ENCODE peak calls at places on chromosomes 16 and 17, in seven cellular contexts. One of them, this sample, is unnamed.

GRCh38 chr16:48720266-48720665 is 110.3 kb upstream of the N4BP1 start:
- DNase-seq in T-helper 1 cell: no peak
- DNase-seq in HTR-8/SVneo: no peak
- DNase-seq in left cardiac atrium: no peak
- DNase-seq in CD8-positive, alpha-beta memory T cell: no peak
- DNase-seq in immature natural killer cell: no peak
- DNase-seq in AG09319: no peak
- DNase-seq in this sample: peak

GRCh38 chr17:66287911-66288310 is 14.5 kb upstream of the PRKCA start:
- DNase-seq in T-helper 1 cell: no peak
- DNase-seq in HTR-8/SVneo: no peak
- DNase-seq in left cardiac atrium: no peak
- DNase-seq in CD8-positive, alpha-beta memory T cell: no peak
- DNase-seq in immature natural killer cell: no peak
- DNase-seq in AG09319: no peak
- DNase-seq in this sample: no peak

GRCh38 chr17:76585649-76586593 is at the start of gene ST6GALNAC2:
- DNase-seq in T-helper 1 cell: peak
- DNase-seq in HTR-8/SVneo: peak
- DNase-seq in left cardiac atrium: peak
- DNase-seq in CD8-positive, alpha-beta memory T cell: peak
- DNase-seq in immature natural killer cell: peak
- DNase-seq in AG09319: no peak
- DNase-seq in this sample: no peak

GRCh38 chr17:28071891-28072606 is 29.6 kb downstream of the NLK start:
- DNase-seq in T-helper 1 cell: no peak
- DNase-seq in HTR-8/SVneo: no peak
- DNase-seq in left cardiac atrium: no peak
- DNase-seq in CD8-positive, alpha-beta memory T cell: no peak
- DNase-seq in immature natural killer cell: peak
- DNase-seq in AG09319: no peak
- DNase-seq in this sample: no peak

GRCh38 chr16:54411555-54411954 is 125.0 kb upstream of the IRX3 start:
- DNase-seq in T-helper 1 cell: no peak
- DNase-seq in HTR-8/SVneo: no peak
- DNase-seq in left cardiac atrium: peak
- DNase-seq in CD8-positive, alpha-beta memory T cell: no peak
- DNase-seq in immature natural killer cell: no peak
- DNase-seq in AG09319: no peak
- DNase-seq in this sample: no peak

GRCh38 chr17:7219812-7220592 is at the start of the genes ACADVL and DLG4:
- DNase-seq in T-helper 1 cell: peak
- DNase-seq in HTR-8/SVneo: peak
- DNase-seq in left cardiac atrium: peak
- DNase-seq in CD8-positive, alpha-beta memory T cell: peak
- DNase-seq in immature natural killer cell: peak
- DNase-seq in AG09319: peak
- DNase-seq in this sample: peak

GRCh38 chr16:81551141-81551808 is 106.7 kb downstream of the CMIP start:
- DNase-seq in T-helper 1 cell: no peak
- DNase-seq in HTR-8/SVneo: peak
- DNase-seq in left cardiac atrium: no peak
- DNase-seq in CD8-positive, alpha-beta memory T cell: no peak
- DNase-seq in immature natural killer cell: no peak
- DNase-seq in AG09319: no peak
- DNase-seq in this sample: peak

GRCh38 chr16:15770512-15770911 is 86.3 kb downstream of the MYH11 start:
- DNase-seq in T-helper 1 cell: no peak
- DNase-seq in HTR-8/SVneo: no peak
- DNase-seq in left cardiac atrium: no peak
- DNase-seq in CD8-positive, alpha-beta memory T cell: no peak
- DNase-seq in immature natural killer cell: no peak
- DNase-seq in AG09319: no peak
- DNase-seq in this sample: no peak

GRCh38 chr16:59783191-59783590 is 1049.1 kb upstream of the GOT2 start:
- DNase-seq in T-helper 1 cell: no peak
- DNase-seq in HTR-8/SVneo: no peak
- DNase-seq in left cardiac atrium: no peak
- DNase-seq in CD8-positive, alpha-beta memory T cell: no peak
- DNase-seq in immature natural killer cell: no peak
- DNase-seq in AG09319: no peak
- DNase-seq in this sample: no peak

GRCh38 chr17:7283471-7284216 is 2.1 kb downstream of the SLC2A4 start:
- DNase-seq in T-helper 1 cell: no peak
- DNase-seq in HTR-8/SVneo: no peak
- DNase-seq in left cardiac atrium: no peak
- DNase-seq in CD8-positive, alpha-beta memory T cell: no peak
- DNase-seq in immature natural killer cell: no peak
- DNase-seq in AG09319: no peak
- DNase-seq in this sample: no peak

GRCh38 chr16:86029131-86029741 is 130.3 kb downstream of the IRF8 start:
- DNase-seq in T-helper 1 cell: no peak
- DNase-seq in HTR-8/SVneo: no peak
- DNase-seq in left cardiac atrium: peak
- DNase-seq in CD8-positive, alpha-beta memory T cell: no peak
- DNase-seq in immature natural killer cell: no peak
- DNase-seq in AG09319: peak
- DNase-seq in this sample: peak

GRCh38 chr16:81774348-81774747 is 4.7 kb upstream of the PLCG2 start:
- DNase-seq in T-helper 1 cell: no peak
- DNase-seq in HTR-8/SVneo: no peak
- DNase-seq in left cardiac atrium: peak
- DNase-seq in CD8-positive, alpha-beta memory T cell: no peak
- DNase-seq in immature natural killer cell: no peak
- DNase-seq in AG09319: no peak
- DNase-seq in this sample: no peak

GRCh38 chr17:46837521-46837920 is 13.9 kb upstream of the WNT9B start:
- DNase-seq in T-helper 1 cell: no peak
- DNase-seq in HTR-8/SVneo: no peak
- DNase-seq in left cardiac atrium: no peak
- DNase-seq in CD8-positive, alpha-beta memory T cell: no peak
- DNase-seq in immature natural killer cell: no peak
- DNase-seq in AG09319: no peak
- DNase-seq in this sample: no peak

GRCh38 chr17:74161501-74161850 is 42.0 kb upstream of the RPL38 start:
- DNase-seq in T-helper 1 cell: no peak
- DNase-seq in HTR-8/SVneo: no peak
- DNase-seq in left cardiac atrium: no peak
- DNase-seq in CD8-positive, alpha-beta memory T cell: no peak
- DNase-seq in immature natural killer cell: no peak
- DNase-seq in AG09319: no peak
- DNase-seq in this sample: no peak

GRCh38 chr17:28711723-28712036 is at the start of gene PROCA1:
- DNase-seq in T-helper 1 cell: peak
- DNase-seq in HTR-8/SVneo: no peak
- DNase-seq in left cardiac atrium: no peak
- DNase-seq in CD8-positive, alpha-beta memory T cell: no peak
- DNase-seq in immature natural killer cell: no peak
- DNase-seq in AG09319: no peak
- DNase-seq in this sample: no peak

GRCh38 chr16:72987480-72987901 is 60.4 kb downstream of the ZFHX3 start:
- DNase-seq in T-helper 1 cell: no peak
- DNase-seq in HTR-8/SVneo: no peak
- DNase-seq in left cardiac atrium: no peak
- DNase-seq in CD8-positive, alpha-beta memory T cell: no peak
- DNase-seq in immature natural killer cell: no peak
- DNase-seq in AG09319: no peak
- DNase-seq in this sample: no peak

GRCh38 chr17:21249911-21250703 is 3.1 kb downstream of the NATD1 start:
- DNase-seq in T-helper 1 cell: no peak
- DNase-seq in HTR-8/SVneo: no peak
- DNase-seq in left cardiac atrium: no peak
- DNase-seq in CD8-positive, alpha-beta memory T cell: no peak
- DNase-seq in immature natural killer cell: no peak
- DNase-seq in AG09319: no peak
- DNase-seq in this sample: no peak

This sample was measured in A673.